ENCODE peak calls at places on chromosomes 7 and 10, in six cellular contexts. G is fibroblast of mammary gland, R is K562, W is Caco-2, H is IMR-90, Z is neural progenitor cell. C is an unnamed sample.

GRCh38 chr10:71799785-71800453 is 26.6 kb upstream of the VSIR start:
- DNase-seq in G (no peak), R (no peak), W (no peak), H (no peak), Z (no peak), C (no peak)

GRCh38 chr7:96665689-96666088 is 44.0 kb downstream of the SEM1 start:
- DNase-seq in G (no peak), R (no peak), W (no peak), H (no peak), Z (no peak), C (no peak)

GRCh38 chr10:110501142-110501937 is 3.6 kb downstream of the DUSP5 start:
- DNase-seq in G (peak), R (peak), W (peak), H (peak), Z (peak), C (peak)

GRCh38 chr7:2688409-2689342 is 674 bp downstream of the AMZ1 start:
- DNase-seq in G (no peak), R (no peak), W (no peak), H (no peak), Z (peak), C (peak)

GRCh38 chr7:6271694-6272371 is 591 bp downstream of the CYTH3 start:
- DNase-seq in G (no peak), R (peak), W (no peak), H (no peak), Z (no peak), C (no peak)

GRCh38 chr10:122044713-122045112 is 55.8 kb downstream of the TACC2 start:
- DNase-seq in G (peak), R (no peak), W (no peak), H (peak), Z (peak), C (peak)

GRCh38 chr7:869348-869747 is 7.0 kb upstream of the GET4 start:
- DNase-seq in G (no peak), R (no peak), W (no peak), H (no peak), Z (no peak), C (no peak)

GRCh38 chr7:22168129-22168634 is 188.8 kb downstream of the RAPGEF5 start:
- DNase-seq in G (no peak), R (no peak), W (no peak), H (no peak), Z (no peak), C (no peak)

GRCh38 chr10:101258179-101258885 is 29.1 kb upstream of the LBX1 start:
- DNase-seq in G (no peak), R (peak), W (peak), H (no peak), Z (no peak), C (no peak)

GRCh38 chr7:29345590-29345989 is 151.0 kb downstream of the CHN2 start:
- DNase-seq in G (peak), R (no peak), W (peak), H (no peak), Z (peak), C (peak)

GRCh38 chr10:64648915-64649314 is 1127.7 kb downstream of the REEP3 start:
- DNase-seq in G (no peak), R (peak), W (peak), H (no peak), Z (peak), C (no peak)

GRCh38 chr10:77325233-77325537 is 312.4 kb downstream of the KCNMA1 start:
- DNase-seq in G (no peak), R (no peak), W (no peak), H (no peak), Z (peak), C (no peak)

GRCh38 chr7:954330-955238 is at the start of gene ADAP1:
- DNase-seq in G (no peak), R (peak), W (peak), H (peak), Z (peak), C (peak)

GRCh38 chr10:3415038-3415736 is 242.6 kb upstream of the PITRM1 start:
- DNase-seq in G (no peak), R (no peak), W (peak), H (no peak), Z (peak), C (no peak)

GRCh38 chr7:155919400-155920067 is 107.3 kb upstream of the SHH start:
- DNase-seq in G (no peak), R (no peak), W (no peak), H (no peak), Z (no peak), C (no peak)

GRCh38 chr7:36957620-36958019 is 233.3 kb upstream of the AOAH start:
- DNase-seq in G (no peak), R (no peak), W (no peak), H (no peak), Z (no peak), C (no peak)

GRCh38 chr7:2199528-2199927 is 33.2 kb downstream of the MAD1L1 start:
- DNase-seq in G (no peak), R (no peak), W (peak), H (no peak), Z (no peak), C (no peak)

GRCh38 chr10:73576178-73576889 is 14.8 kb downstream of the USP54 start:
- DNase-seq in G (peak), R (no peak), W (no peak), H (peak), Z (no peak), C (peak)

GRCh38 chr10:77873558-77874380 is 52.8 kb downstream of the DLG5 start:
- DNase-seq in G (peak), R (peak), W (no peak), H (peak), Z (no peak), C (peak)

GRCh38 chr10:120456626-120457430 is at the start of gene PLPP4:
- DNase-seq in G (no peak), R (peak), W (no peak), H (no peak), Z (peak), C (peak)

GRCh38 chr7:104653870-104654401 is 325.5 kb downstream of the LHFPL3 start:
- DNase-seq in G (no peak), R (no peak), W (no peak), H (no peak), Z (no peak), C (no peak)

GRCh38 chr7:47266131-47266706 is 315.7 kb downstream of the TNS3 start:
- DNase-seq in G (peak), R (peak), W (peak), H (peak), Z (peak), C (peak)

GRCh38 chr10:73044378-73045285 is 52.0 kb downstream of the P4HA1 start:
- DNase-seq in G (peak), R (no peak), W (no peak), H (peak), Z (no peak), C (peak)

GRCh38 chr10:106511917-106512316 is 652.6 kb downstream of the SORCS1 start:
- DNase-seq in G (no peak), R (no peak), W (no peak), H (no peak), Z (no peak), C (no peak)

GRCh38 chr7:30900053-30900452 is 11.6 kb upstream of the AQP1 start:
- DNase-seq in G (no peak), R (no peak), W (no peak), H (no peak), Z (no peak), C (no peak)

GRCh38 chr7:83947260-83947659 is 247.3 kb downstream of the SEMA3A start:
- DNase-seq in G (peak), R (peak), W (peak), H (no peak), Z (peak), C (peak)

GRCh38 chr10:51861731-51862130 is 162.3 kb upstream of the CSTF2T start:
- DNase-seq in G (no peak), R (no peak), W (no peak), H (no peak), Z (no peak), C (no peak)

GRCh38 chr10:103847909-103848468 is 7.4 kb downstream of the SH3PXD2A start:
- DNase-seq in G (no peak), R (no peak), W (peak), H (no peak), Z (peak), C (no peak)
- TF ChIP-seq CTCF in G (no peak), R (no peak), W (peak), H (peak), Z (peak), C (peak)

DNA sequence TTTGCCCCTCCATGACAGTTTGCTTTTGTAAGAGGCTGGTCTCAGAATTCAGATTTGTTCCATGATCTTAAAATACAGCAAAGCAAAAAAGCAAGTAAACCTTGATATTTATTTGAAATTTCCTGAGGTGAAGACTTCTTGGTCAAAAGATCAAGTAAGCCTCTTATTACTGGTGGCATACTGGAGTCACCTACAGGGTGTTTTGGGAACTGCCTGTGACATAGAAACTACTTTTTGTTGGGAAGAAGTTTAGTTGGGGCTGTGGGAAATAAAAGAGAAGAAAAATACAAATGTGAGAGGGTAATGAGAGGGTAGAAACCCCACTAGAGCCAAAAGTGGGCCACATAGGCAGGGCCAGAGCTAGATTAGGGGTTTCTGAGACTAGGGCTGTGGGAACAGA is 217.9 kb downstream of the OTUD1 start:
- DNase-seq in G (peak), R (no peak), W (no peak), H (no peak), Z (peak), C (no peak)
- TF ChIP-seq CTCF in G (peak), R (peak), W (peak), H (no peak), Z (peak), C (no peak)

GRCh38 chr10:34017281-34017680 is 682.8 kb upstream of the NRP1 start:
- DNase-seq in G (no peak), R (peak), W (no peak), H (no peak), Z (peak), C (no peak)
- TF ChIP-seq CTCF in G (no peak), R (no peak), W (peak), H (no peak), Z (peak), C (peak)

GRCh38 chr7:117157121-117157870 is 165.6 kb downstream of the WNT2 start:
- DNase-seq in G (peak), R (peak), W (no peak), H (peak), Z (no peak), C (peak)
- TF ChIP-seq CTCF in G (peak), R (peak), W (no peak), H (peak), Z (no peak), C (peak)

GRCh38 chr7:90349305-90349704 is 2.8 kb downstream of the GTPBP10 start:
- DNase-seq in G (no peak), R (no peak), W (no peak), H (no peak), Z (no peak), C (no peak)

GRCh38 chr7:90345548-90346319 is 782 bp upstream of the GTPBP10 start:
- DNase-seq in G (peak), R (peak), W (no peak), H (peak), Z (peak), C (peak)

GRCh38 chr7:90345016-90345415 is 1.5 kb upstream of the GTPBP10 start:
- DNase-seq in G (no peak), R (no peak), W (no peak), H (no peak), Z (no peak), C (no peak)

GRCh38 chr7:90347759-90348158 is 1.2 kb downstream of the GTPBP10 start:
- DNase-seq in G (no peak), R (no peak), W (no peak), H (no peak), Z (no peak), C (no peak)

DNA sequence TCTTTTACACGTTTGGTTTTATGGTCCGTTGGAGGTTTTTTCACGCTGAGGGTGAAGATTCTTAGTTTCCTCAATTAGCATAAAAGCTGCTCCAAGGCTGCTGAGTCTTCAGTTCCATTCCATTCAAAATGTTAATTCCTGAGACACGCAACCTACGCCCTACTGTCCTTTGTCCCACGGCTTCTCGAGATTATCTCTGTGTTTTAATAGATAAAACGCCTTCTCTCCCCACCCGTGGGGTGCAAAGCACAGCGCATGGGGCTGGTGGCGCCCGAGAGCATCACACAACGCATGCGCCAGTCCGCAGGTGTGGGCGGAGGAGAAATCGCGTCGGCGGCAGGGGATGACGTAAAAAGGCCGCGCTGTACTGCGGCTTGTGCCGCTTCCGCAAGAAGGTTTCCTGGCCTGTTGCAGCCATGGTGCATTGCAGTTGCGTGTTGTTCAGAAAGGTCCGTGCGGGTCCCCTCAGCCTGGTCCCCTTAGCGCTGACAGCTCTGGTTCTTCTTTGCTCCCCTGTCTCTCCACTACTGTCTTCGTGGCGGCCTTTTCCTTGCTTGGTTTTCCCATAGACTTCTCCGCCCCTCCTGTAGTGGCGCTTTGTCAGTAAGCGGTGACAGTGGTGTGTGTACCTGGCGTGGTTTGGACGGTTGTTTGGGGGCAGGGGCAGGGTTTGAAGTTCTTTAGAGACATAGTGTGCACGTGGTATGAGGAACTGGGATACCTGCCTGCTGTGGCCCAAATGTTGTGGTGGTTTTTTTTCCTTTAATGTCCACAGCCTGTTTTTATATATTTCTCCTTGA is at the start of gene GTPBP10:
- DNase-seq in G (peak), R (peak), W (peak), H (peak), Z (peak), C (peak)
- TF ChIP-seq CTCF in G (peak), R (peak), W (peak), H (peak), Z (peak), C (peak)

GRCh38 chr10:11411926-11412545 is 199.4 kb downstream of the USP6NL start:
- DNase-seq in G (no peak), R (peak), W (no peak), H (no peak), Z (no peak), C (peak)
- TF ChIP-seq CTCF in G (no peak), R (peak), W (peak), H (no peak), Z (peak), C (peak)

GRCh38 chr10:66180651-66181318 is 745.1 kb upstream of the LRRTM3 start:
- DNase-seq in G (peak), R (peak), W (no peak), H (peak), Z (peak), C (peak)
- TF ChIP-seq CTCF in G (peak), R (peak), W (peak), H (peak), Z (peak), C (peak)

C was measured in choroid plexus epithelial cell.